ENCODE peak calls at places on chromosomes 2 and 18, in four cellular contexts. F, A, T and Y are unnamed samples. For H3K27me3, the result is how much of the 10 kb centered on the place peaks cover.

GRCh38 chr2:3678212-3678611 is 20.2 kb downstream of the ALLC start:
- DNase-seq in F (no peak), A (no peak), T (no peak), Y (no peak)

GRCh38 chr2:231321021-231321420 is 74.5 kb upstream of the B3GNT7 start:
- DNase-seq in F (no peak), A (no peak), T (no peak), Y (no peak)

GRCh38 chr2:216284708-216285107 is 87.6 kb downstream of the MARCHF4 start:
- DNase-seq in F (no peak), A (no peak), T (no peak), Y (no peak)

GRCh38 chr2:230748087-230748486 is 35.4 kb downstream of the CAB39 start:
- DNase-seq in F (no peak), A (no peak), T (no peak), Y (no peak)

GRCh38 chr2:188734688-188735087 is 239.5 kb upstream of the COL3A1 start:
- DNase-seq in F (no peak), A (peak), T (no peak), Y (no peak)

GRCh38 chr2:3651686-3652516 is 6.1 kb upstream of the ALLC start:
- DNase-seq in F (peak), A (peak), T (no peak), Y (peak)

GRCh38 chr18:36942264-36942663 is 113.3 kb downstream of the KIAA1328 start:
- DNase-seq in F (no peak), A (peak), T (no peak), Y (no peak)

GRCh38 chr2:238478216-238478615 is 51.5 kb downstream of the ASB1 start:
- DNase-seq in F (no peak), A (no peak), T (no peak), Y (no peak)

GRCh38 chr2:64951306-64951953 is 37.8 kb upstream of the SLC1A4 start:
- DNase-seq in F (no peak), A (no peak), T (no peak), Y (no peak)

GRCh38 chr2:167289651-167290410 is 401.6 kb downstream of the XIRP2 start:
- DNase-seq in F (no peak), A (no peak), T (no peak), Y (no peak)

GRCh38 chr2:12854001-12854530 is 137.3 kb downstream of the TRIB2 start:
- DNase-seq in F (peak), A (no peak), T (no peak), Y (no peak)

GRCh38 chr18:3037423-3037915 is 24.5 kb upstream of the LPIN2 start:
- DNase-seq in F (no peak), A (no peak), T (no peak), Y (no peak)

GRCh38 chr2:100273387-100273786 is 48.9 kb downstream of the LONRF2 start:
- DNase-seq in F (no peak), A (no peak), T (no peak), Y (no peak)

GRCh38 chr2:176140130-176140519 is 10.6 kb downstream of the HOXD8 start:
- DNase-seq in F (no peak), A (no peak), T (no peak), Y (no peak)
- H3K27me3 ChIP-seq in F (half or more), A (under half), T (half or more), Y (half or more)

GRCh38 chr18:23238651-23239349 is 103.5 kb downstream of the CABLES1 start:
- DNase-seq in F (no peak), A (no peak), T (no peak), Y (no peak)
- H3K27me3 ChIP-seq in F (under half), A (under half), T (under half), Y (under half)

GRCh38 chr18:74397572-74397971 is 59.5 kb downstream of the DIPK1C start:
- DNase-seq in F (no peak), A (no peak), T (no peak), Y (no peak)

GRCh38 chr18:74395630-74396251 is 61.4 kb downstream of the DIPK1C start:
- DNase-seq in F (no peak), A (no peak), T (peak), Y (no peak)

GRCh38 chr18:74399225-74399887 is 57.8 kb downstream of the DIPK1C start:
- DNase-seq in F (no peak), A (no peak), T (no peak), Y (no peak)

GRCh38 chr18:74395006-74395405 is 62.1 kb downstream of the DIPK1C start:
- DNase-seq in F (no peak), A (no peak), T (no peak), Y (no peak)

DNA sequence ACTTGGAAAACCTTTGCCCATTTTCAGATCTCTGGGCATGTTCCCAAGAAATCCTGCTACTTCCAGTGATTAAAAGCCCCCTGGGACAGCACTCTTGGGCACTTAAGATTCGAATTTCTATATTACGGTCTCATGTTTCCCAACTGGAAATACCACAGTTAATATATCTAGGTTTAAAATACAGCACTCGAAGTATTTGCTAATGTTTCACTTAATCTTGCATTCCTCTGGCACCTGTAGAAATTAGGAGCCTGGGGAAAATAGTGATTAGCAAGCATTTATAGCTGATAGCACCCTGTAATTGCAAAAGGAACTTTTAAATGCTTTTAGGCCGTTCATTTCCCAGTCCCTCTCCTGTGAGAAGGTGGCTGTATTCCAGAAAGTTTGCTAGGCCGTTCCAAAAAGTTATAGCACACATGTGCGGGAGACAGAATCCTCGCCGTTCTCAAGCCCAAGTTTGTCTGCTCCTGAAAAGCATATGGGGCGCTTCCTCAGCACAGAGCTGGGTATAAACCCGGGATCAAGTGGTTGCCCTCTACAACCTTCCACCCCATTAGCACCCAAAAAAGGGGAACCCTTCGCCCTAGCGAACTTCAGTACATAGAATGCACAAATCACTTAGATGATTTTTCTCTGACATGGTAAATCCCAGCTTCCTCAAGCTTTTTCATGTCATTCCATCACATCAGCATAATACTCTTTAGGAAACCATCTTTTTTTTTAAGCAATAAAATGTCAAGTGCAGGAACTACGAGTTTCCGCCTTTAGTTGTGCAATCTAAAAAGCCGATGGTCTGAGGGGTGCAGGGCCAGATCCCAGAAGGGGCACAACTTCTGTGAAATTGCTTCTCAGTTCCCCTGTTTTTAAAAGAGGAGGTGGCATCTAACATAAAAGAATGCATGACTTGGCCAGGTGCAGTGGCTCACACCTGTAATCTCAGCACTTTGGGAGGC is 60.6 kb downstream of the DIPK1C start:
- DNase-seq in F (no peak), A (no peak), T (no peak), Y (no peak)
- H3K27me3 ChIP-seq in F (under half), A (under half), T (under half), Y (under half)

DNA sequence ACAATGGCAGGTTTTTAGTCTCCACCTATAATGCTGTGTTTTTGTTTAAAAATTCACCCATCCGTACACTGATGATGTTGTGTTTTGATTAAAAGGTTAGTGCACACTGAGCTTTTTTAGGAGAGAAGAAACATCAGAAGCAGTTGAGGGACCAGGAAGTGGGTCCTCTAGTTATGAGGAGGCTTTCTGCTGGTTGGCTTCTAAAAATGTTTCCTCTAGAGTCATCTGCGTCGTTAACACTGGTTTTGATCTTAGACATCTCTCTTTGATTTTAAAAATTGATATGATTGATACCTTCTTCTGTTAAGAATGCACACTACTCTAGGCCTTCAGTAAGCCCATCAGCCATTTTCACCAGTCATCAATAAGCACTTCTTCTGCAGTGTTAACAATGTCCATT is 56.2 kb downstream of the PHLPP1 start:
- DNase-seq in F (no peak), A (no peak), T (no peak), Y (no peak)
- H3K27me3 ChIP-seq in F (under half), A (under half), T (under half), Y (under half)

GRCh38 chr2:104945866-104946265 is 92.0 kb downstream of the POU3F3 start:
- DNase-seq in F (no peak), A (no peak), T (no peak), Y (no peak)

GRCh38 chr2:104939570-104940235 is 85.8 kb downstream of the POU3F3 start:
- DNase-seq in F (no peak), A (no peak), T (no peak), Y (no peak)

GRCh38 chr2:104944495-104944894 is 90.6 kb downstream of the POU3F3 start:
- DNase-seq in F (no peak), A (no peak), T (no peak), Y (no peak)

GRCh38 chr2:104945211-104945610 is 91.3 kb downstream of the POU3F3 start:
- DNase-seq in F (no peak), A (no peak), T (no peak), Y (no peak)
- H3K27me3 ChIP-seq in F (under half), A (under half), T (under half), Y (under half)